ENCODE peak calls at places on chromosomes 11 and 22, in seven cellular contexts. O, L, J, E, R, G and Z are unnamed samples.

GRCh38 chr11:332651-333480 is 12.2 kb upstream of the IFITM3 start:
- DNase-seq in O (no peak), J (no peak), R (no peak), E (no peak), G (no peak), L (no peak), Z (no peak)

GRCh38 chr22:38346506-38346905 is 29.3 kb upstream of the CSNK1E start:
- DNase-seq in L (no peak), E (no peak), J (no peak), G (no peak), R (no peak), O (peak; percentile 75), Z (no peak)

GRCh38 chr11:13942908-13943505 is 19.5 kb upstream of the SPON1 start:
- DNase-seq in R (no peak), O (no peak), J (no peak), E (no peak), L (no peak), G (no peak), Z (no peak)

GRCh38 chr11:47215366-47215925 is 672 bp downstream of the DDB2 start:
- DNase-seq in R (peak; percentile 90), J (no peak), O (no peak), G (no peak), L (no peak), E (no peak), Z (no peak)

GRCh38 chr11:63915961-63916836 is 765 bp downstream of the RCOR2 start:
- DNase-seq in E (peak; percentile 58), O (peak; percentile 90), G (no peak), J (peak; percentile 47), R (peak; percentile 93), L (no peak), Z (peak; percentile 31)

GRCh38 chr11:14417186-14417585 is 58.2 kb upstream of the RRAS2 start:
- DNase-seq in O (no peak), R (no peak), E (no peak), G (no peak), J (no peak), L (no peak), Z (no peak)

GRCh38 chr11:67609316-67609715 is 2.6 kb downstream of the NDUFV1 start:
- DNase-seq in E (no peak), O (no peak), J (no peak), R (no peak), L (no peak), G (no peak), Z (no peak)

GRCh38 chr11:69925366-69926196 is 106.4 kb upstream of the FGF3 start:
- DNase-seq in O (peak; percentile 82), R (no peak), L (no peak), E (no peak), G (no peak), J (no peak), Z (no peak)

GRCh38 chr11:73996161-73996747 is 12.6 kb downstream of the UCP3 start:
- DNase-seq in J (no peak), L (no peak), R (no peak), O (no peak), E (no peak), G (no peak), Z (peak; percentile 21)

GRCh38 chr11:15663778-15664218 is 549.1 kb downstream of the INSC start:
- DNase-seq in G (no peak), R (peak; percentile 32), J (no peak), O (no peak), E (no peak), L (no peak), Z (no peak)

GRCh38 chr22:19088866-19089595 is 33.2 kb downstream of the DGCR2 start:
- DNase-seq in J (no peak), O (peak; percentile 76), G (no peak), E (no peak), L (no peak), R (no peak), Z (no peak)

GRCh38 chr22:46951973-46952372 is 189.5 kb downstream of the TBC1D22A start:
- DNase-seq in O (peak; percentile 64), E (no peak), J (no peak), G (no peak), R (no peak), L (no peak), Z (no peak)

GRCh38 chr11:129734654-129735053 is 81.0 kb upstream of the TMEM45B start:
- DNase-seq in R (no peak), E (no peak), G (no peak), L (no peak), J (no peak), O (no peak), Z (no peak)

GRCh38 chr11:64444838-64445441 is 86.0 kb downstream of the RPS6KA4 start:
- DNase-seq in E (no peak), L (no peak), J (no peak), G (no peak), R (peak; percentile 78), O (no peak), Z (no peak)

GRCh38 chr22:21100149-21101032 is 54.6 kb downstream of the LRRC74B start:
- DNase-seq in G (no peak), L (no peak), J (no peak), E (no peak), R (peak; percentile 21), O (no peak), Z (no peak)

GRCh38 chr11:60252208-60252566 is 9.2 kb upstream of the MS4A4E start:
- DNase-seq in O (no peak), L (no peak), E (no peak), G (no peak), J (no peak), R (no peak), Z (no peak)

GRCh38 chr22:19085233-19086043 is 36.8 kb downstream of the DGCR2 start:
- DNase-seq in L (no peak), G (no peak), O (peak; percentile 62), J (no peak), E (no peak), R (peak; percentile 60), Z (no peak)

GRCh38 chr11:70067591-70068341 is 10.4 kb upstream of the ANO1 start:
- DNase-seq in E (no peak), G (no peak), J (no peak), O (peak; percentile 78), R (peak; percentile 85), L (no peak), Z (no peak)

GRCh38 chr11:66475349-66476172 is 4.7 kb upstream of the DPP3 start:
- DNase-seq in E (no peak), J (no peak), G (no peak), L (no peak), O (no peak), R (no peak), Z (no peak)

GRCh38 chr11:67417425-67417824 is 1.9 kb downstream of the CARNS1 start:
- DNase-seq in E (no peak), G (no peak), J (no peak), R (no peak), L (no peak), O (no peak), Z (no peak)

GRCh38 chr11:38481391-38481790 is 1883.4 kb upstream of the RAG2 start:
- DNase-seq in G (no peak), O (no peak), L (no peak), R (no peak), J (no peak), E (no peak), Z (no peak)

GRCh38 chr22:42286205-42286604 is 15.8 kb upstream of the TCF20 start:
- DNase-seq in E (no peak), G (no peak), L (no peak), R (no peak), O (no peak), J (no peak), Z (peak; percentile 30)

GRCh38 chr11:3989891-3990290 is 104.7 kb upstream of the RRM1 start:
- DNase-seq in R (no peak), G (no peak), E (no peak), O (no peak), L (no peak), J (no peak), Z (peak; percentile 61)

GRCh38 chr11:114132944-114133394 is 73.5 kb downstream of the ZBTB16 start:
- DNase-seq in G (no peak), R (no peak), L (no peak), E (no peak), O (peak; percentile 87), J (no peak), Z (no peak)

GRCh38 chr22:37210041-37210803 is 2.1 kb downstream of the SSTR3 start:
- DNase-seq in R (no peak), J (no peak), L (no peak), E (no peak), O (no peak), G (no peak), Z (no peak)

GRCh38 chr11:67616431-67617242 is 9.9 kb downstream of the NDUFV1 start:
- DNase-seq in L (no peak), G (no peak), R (peak; percentile 63), J (no peak), O (no peak), E (no peak), Z (no peak)

GRCh38 chr11:46119352-46120216 is 1.7 kb downstream of the PHF21A start:
- DNase-seq in R (peak; percentile 74), O (no peak), L (peak; percentile 44), G (no peak), J (peak; percentile 67), E (peak; percentile 59), Z (peak; percentile 45)

GRCh38 chr22:26715392-26715939 is 58.1 kb downstream of the MIAT start:
- DNase-seq in G (no peak), E (no peak), J (no peak), R (no peak), O (no peak), L (no peak), Z (no peak)

GRCh38 chr11:12120031-12121008 is 9.9 kb downstream of the MICAL2 start:
- DNase-seq in O (no peak), G (no peak), E (no peak), J (no peak), R (no peak), L (no peak), Z (no peak)

GRCh38 chr22:46044718-46045458 is 67.9 kb upstream of the WNT7B start:
- DNase-seq in J (no peak), G (no peak), E (peak; percentile 45), R (no peak), L (no peak), O (peak; percentile 91), Z (peak; percentile 30)